ENCODE peak calls at places on chromosomes 6 and 20, in four cellular contexts. Q, S, V and D are unnamed samples.

GRCh38 chr6:40631760-40632159 is 44.6 kb upstream of the LRFN2 start:
- DNase-seq in Q (peak), V (no peak), S (no peak), D (no peak)

GRCh38 chr6:75934643-75935472 is 137.6 kb downstream of the IMPG1 start:
- DNase-seq in S (peak), Q (peak), V (no peak), D (peak)

GRCh38 chr6:153328194-153328593 is 197.1 kb upstream of the RGS17 start:
- DNase-seq in S (no peak), V (no peak), Q (no peak), D (no peak)

GRCh38 chr6:13295576-13295975 is 32.8 kb downstream of the TBC1D7 start:
- DNase-seq in V (no peak), S (no peak), Q (no peak), D (no peak)

GRCh38 chr6:90212274-90212673 is 84.4 kb downstream of the BACH2 start:
- DNase-seq in S (no peak), V (no peak), Q (no peak), D (no peak)

GRCh38 chr20:20741067-20742045 is 28.9 kb upstream of the RALGAPA2 start:
- DNase-seq in Q (no peak), S (no peak), V (no peak), D (no peak)

GRCh38 chr20:48458003-48458377 is 369.8 kb downstream of the PREX1 start:
- DNase-seq in Q (no peak), V (no peak), S (no peak), D (no peak)

GRCh38 chr6:83884523-83884922 is 25.0 kb downstream of the CYB5R4 start:
- DNase-seq in V (no peak), Q (peak), S (no peak), D (peak)

GRCh38 chr6:79946773-79947190 is 571 bp downstream of the ELOVL4 start:
- DNase-seq in Q (peak), S (peak), V (no peak), D (peak)

GRCh38 chr6:19736066-19736465 is 101.1 kb upstream of the ID4 start:
- DNase-seq in V (no peak), S (peak), Q (peak), D (no peak)

GRCh38 chr20:44702776-44703175 is 12.4 kb upstream of the CCN5 start:
- DNase-seq in Q (no peak), V (no peak), S (no peak), D (peak)

GRCh38 chr6:22112490-22112889 is 184.3 kb downstream of the PRL start:
- DNase-seq in Q (no peak), S (no peak), V (no peak), D (peak)

GRCh38 chr20:61163027-61163426 is 89.0 kb upstream of the CDH4 start:
- DNase-seq in Q (no peak), S (no peak), V (no peak), D (no peak)

GRCh38 chr6:36384095-36384494 is 3.4 kb downstream of the ETV7 start:
- DNase-seq in V (no peak), S (no peak), Q (no peak), D (no peak)

GRCh38 chr6:7761047-7761446 is 35.1 kb downstream of the BMP6 start:
- DNase-seq in S (no peak), V (no peak), Q (no peak), D (peak)

GRCh38 chr6:19866900-19867627 is 29.9 kb downstream of the ID4 start:
- DNase-seq in V (no peak), Q (peak), S (no peak), D (peak)

GRCh38 chr6:125144822-125145221 is 8.8 kb upstream of the TPD52L1 start:
- DNase-seq in V (no peak), S (no peak), Q (no peak), D (no peak)

GRCh38 chr6:3653528-3654070 is 97.9 kb downstream of the PXDC1 start:
- DNase-seq in V (no peak), Q (no peak), S (no peak), D (no peak)

GRCh38 chr20:59402697-59403096 is 102.3 kb downstream of the EDN3 start:
- DNase-seq in V (no peak), Q (peak), S (no peak), D (no peak)

GRCh38 chr20:58706975-58707681 is 14.5 kb downstream of the NPEPL1 start:
- DNase-seq in Q (no peak), V (no peak), S (no peak), D (no peak)

GRCh38 chr6:112957526-112957916 is 610.4 kb downstream of the RFPL4B start:
- DNase-seq in S (no peak), Q (no peak), V (no peak), D (no peak)

GRCh38 chr6:33981861-33982260 is 164.0 kb downstream of the GRM4 start:
- DNase-seq in V (no peak), Q (no peak), S (no peak), D (no peak)

GRCh38 chr6:94215614-94216013 is 796.3 kb upstream of the EPHA7 start:
- DNase-seq in V (no peak), Q (no peak), S (no peak), D (no peak)

GRCh38 chr6:149716181-149716580 is 1.7 kb downstream of the LATS1 start:
- DNase-seq in S (no peak), V (no peak), Q (no peak), D (no peak)

GRCh38 chr6:6890400-6890858 is 217.3 kb upstream of the RREB1 start:
- DNase-seq in V (no peak), S (peak), Q (peak), D (no peak)

GRCh38 chr6:90940812-90941481 is 354.1 kb upstream of the MAP3K7 start:
- DNase-seq in V (no peak), S (no peak), Q (peak), D (peak)

DNA sequence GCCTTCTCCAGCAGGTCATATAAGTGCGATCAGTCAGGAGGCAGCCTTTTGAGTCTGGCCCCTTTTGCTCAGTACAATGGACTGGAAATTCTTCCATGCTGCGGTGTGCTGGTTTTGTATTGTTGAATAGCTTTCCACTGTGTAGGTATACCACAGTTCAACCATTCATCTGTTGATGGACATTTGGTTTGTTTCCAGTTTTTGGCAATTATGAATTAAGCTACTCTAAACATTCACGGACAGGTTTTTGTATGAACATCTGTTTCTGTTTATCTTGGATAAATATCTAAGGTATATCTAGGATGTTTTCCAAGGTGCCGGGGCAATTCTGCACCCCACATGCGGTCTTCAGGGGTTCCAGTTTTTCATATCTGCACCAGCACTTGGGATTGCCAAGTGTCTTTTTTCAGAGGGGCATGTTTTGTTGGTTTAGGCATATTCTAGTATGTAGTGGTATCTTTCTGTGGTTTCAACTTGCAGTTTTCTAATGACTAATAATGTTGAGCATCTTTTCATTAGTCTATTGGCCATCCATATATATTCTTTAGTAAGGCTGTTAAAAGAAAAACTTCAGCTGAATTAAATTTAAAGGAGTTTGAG is 141.0 kb downstream of the TFAP2C start:
- DNase-seq in V (no peak), Q (no peak), S (no peak), D (no peak)
- H3K56ac ChIP-seq in V (no peak), Q (no peak), S (no peak), D (no peak)

GRCh38 chr6:170423030-170423429 is 116.5 kb downstream of the FAM120B start:
- DNase-seq in S (peak), V (peak), Q (peak), D (no peak)
- H3K56ac ChIP-seq in S (no peak), V (no peak), Q (peak), D (no peak)

DNA sequence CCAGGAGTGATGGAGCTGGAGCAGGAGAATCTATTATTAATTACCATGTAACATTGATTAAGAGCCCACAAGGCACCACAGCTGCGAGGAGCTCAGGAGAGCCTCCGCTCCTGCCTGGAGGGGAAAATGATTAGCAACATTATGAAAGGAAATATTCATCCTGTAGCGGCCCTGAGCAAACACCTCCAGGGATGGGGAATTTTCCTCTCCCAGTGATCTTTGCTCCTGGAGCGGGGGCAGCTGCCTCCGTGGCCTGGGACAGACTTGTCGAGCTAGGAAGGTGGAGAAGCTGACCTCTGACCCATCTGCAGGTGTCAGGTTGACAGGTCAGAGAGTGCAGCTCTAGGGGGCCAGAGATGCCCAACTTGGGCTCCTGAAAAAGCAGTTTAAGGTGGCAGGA is 40.1 kb upstream of the SIRPA start:
- DNase-seq in Q (no peak), S (no peak), V (no peak), D (no peak)
- H3K56ac ChIP-seq in Q (no peak), S (no peak), V (no peak), D (no peak)

DNA sequence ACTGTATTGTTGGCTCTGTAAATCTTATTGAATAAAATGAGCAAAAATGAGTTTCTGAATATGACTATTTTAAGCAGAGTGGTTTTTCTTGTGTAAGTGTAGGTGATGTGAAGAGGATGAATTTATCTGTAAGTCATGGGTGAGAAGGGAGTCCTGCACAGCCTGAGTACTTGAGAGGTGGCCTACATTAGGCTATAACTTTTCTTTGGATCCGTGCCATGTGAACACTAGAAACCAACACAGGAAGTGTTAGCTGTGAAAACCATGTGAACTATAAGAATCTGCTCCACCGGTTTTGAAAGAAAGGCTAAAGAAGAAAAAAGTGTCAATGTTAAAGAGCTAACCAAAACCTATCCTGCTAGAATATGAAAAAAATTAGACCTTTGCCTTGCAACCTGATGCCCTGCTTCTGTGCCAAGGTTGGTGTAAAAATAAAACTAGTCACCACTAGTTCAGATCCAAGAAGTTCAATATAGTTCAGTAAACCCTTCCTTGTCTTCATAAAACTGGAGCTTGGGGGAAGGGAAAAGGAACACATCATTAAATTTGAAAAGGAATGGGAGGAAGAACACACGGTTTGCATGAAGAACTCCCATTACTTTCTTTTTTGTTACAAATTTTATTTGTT is 21.3 kb downstream of the PLCB1 start:
- DNase-seq in V (no peak), S (no peak), Q (no peak), D (peak)
- H3K56ac ChIP-seq in V (no peak), S (no peak), Q (no peak), D (no peak)

DNA sequence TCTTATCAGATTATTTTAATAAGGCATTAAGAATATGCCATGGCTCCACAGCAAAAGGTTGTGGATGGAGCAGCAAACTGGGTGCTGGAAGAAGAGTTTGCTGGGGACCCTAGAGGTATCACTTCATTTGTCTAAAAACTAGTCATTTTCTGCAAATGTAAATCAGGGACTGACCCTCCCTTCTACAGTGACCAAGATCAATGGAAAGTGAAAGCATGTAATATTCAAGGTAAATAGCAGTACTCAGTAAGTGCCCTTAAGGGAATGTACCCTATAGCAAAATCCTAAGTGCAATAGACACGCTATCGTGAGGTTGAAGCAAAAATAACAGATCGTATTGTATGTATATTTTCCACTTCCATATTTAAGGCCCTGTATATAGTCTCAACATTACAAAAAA is 38.7 kb downstream of the TRDN start:
- DNase-seq in V (no peak), Q (no peak), S (no peak), D (no peak)
- H3K56ac ChIP-seq in V (no peak), Q (no peak), S (no peak), D (no peak)

GRCh38 chr6:157878039-157878438 is 55.0 kb downstream of the SNX9 start:
- DNase-seq in S (no peak), Q (no peak), V (no peak), D (no peak)

GRCh38 chr6:157877149-157877548 is 54.1 kb downstream of the SNX9 start:
- DNase-seq in Q (no peak), V (no peak), S (no peak), D (no peak)

GRCh38 chr6:157877573-157878011 is 54.5 kb downstream of the SNX9 start:
- DNase-seq in Q (no peak), V (no peak), S (no peak), D (no peak)

GRCh38 chr6:157869673-157870302 is 46.7 kb downstream of the SNX9 start:
- DNase-seq in Q (no peak), V (no peak), S (no peak), D (no peak)

GRCh38 chr6:157873735-157874344 is 50.8 kb downstream of the SNX9 start:
- DNase-seq in V (peak), Q (peak), S (peak), D (peak)
- H3K56ac ChIP-seq in V (no peak), Q (no peak), S (no peak), D (no peak)

DNA sequence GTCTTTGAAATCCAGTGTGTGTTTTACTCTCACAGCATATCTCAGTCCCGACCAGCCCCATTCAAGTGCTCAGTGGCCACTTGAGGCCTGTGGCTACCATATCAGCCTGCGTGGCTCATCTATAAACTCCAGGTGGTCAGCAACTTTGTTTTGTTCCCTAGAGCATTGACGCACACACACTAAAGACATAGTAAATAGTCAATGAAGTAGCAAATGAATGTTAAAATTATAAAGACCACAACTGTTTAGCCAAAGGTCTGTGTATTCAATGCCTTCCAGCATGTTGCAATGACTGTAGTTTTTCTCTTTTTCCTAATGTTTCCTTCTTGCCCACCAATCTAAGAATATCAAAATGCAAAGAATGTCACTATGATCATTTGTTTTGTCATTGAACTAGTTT is 238.2 kb upstream of the ZNF217 start:
- DNase-seq in V (no peak), Q (no peak), S (no peak), D (no peak)
- H3K56ac ChIP-seq in V (no peak), Q (no peak), S (no peak), D (no peak)

DNA sequence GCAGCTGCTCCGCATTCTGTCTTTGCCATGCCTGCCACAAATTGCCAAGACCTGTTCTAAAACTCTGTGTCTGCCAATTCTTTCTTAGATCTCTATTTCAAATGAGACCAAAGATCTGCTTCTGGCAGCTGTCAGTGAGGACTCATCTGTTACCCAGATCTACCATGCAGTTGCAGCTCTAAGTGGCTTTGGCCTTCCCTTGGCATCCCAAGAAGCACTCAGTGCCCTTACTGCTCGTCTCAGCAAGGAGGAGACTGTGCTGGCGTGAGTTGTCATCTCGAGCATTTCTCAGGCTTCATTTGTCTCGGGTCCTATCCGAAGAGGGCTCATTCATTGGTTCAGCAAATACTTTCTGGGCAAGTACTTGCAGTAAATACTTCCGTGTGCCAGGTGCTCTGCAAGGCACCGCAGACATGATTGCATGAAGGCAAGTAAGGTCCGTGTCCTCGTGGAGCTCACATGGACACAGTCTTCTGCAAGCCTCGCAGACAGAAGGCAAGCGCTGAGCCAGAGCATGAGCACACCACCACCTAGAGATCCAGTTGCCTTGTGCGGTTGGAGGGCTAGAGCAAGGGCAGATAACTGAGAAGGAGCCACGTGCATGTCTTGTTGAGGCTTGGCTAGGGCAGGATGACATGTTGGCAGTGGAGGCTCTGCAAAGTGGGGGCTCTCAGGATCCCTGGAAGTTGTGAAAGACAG is 19.8 kb upstream of the MROH8 start:
- DNase-seq in S (no peak), V (no peak), Q (no peak), D (no peak)
- H3K56ac ChIP-seq in S (no peak), V (no peak), Q (no peak), D (no peak)

DNA sequence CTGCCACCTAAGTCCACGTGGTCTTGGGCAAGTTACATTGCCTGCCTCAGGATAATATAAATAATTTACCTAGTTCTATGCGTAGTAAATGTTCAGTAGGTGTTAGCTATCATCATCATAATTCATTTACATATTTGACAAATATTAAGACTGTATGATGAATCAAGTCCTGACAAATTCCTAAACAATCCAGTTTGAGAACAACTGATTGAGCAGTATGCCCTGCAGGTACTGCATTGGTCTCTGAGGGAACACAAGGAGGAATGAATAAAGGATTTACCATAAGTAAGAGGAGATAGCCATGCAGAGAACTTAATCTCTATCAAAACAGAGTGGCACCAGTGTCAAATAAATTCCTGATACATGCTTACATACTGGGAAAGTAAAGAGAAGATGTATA is 70.4 kb downstream of the SAMD5 start:
- DNase-seq in V (no peak), Q (no peak), S (no peak), D (no peak)
- H3K56ac ChIP-seq in V (no peak), Q (no peak), S (no peak), D (no peak)